ENCODE peak calls at places on chromosomes 11 and 22, in eight cellular contexts. N is AG09319, B is H1, P is neural progenitor cell, F is HFFc6, R is AG10803, S is colonic mucosa, J is chondrocyte. A is an unnamed sample.

GRCh38 chr11:83715927-83716525 is 429.9 kb upstream of the CCDC90B start:
- DNase-seq in B (no peak), P (no peak), J (no peak), S (no peak), R (no peak), F (no peak), N (no peak), A (no peak)

GRCh38 chr11:69292221-69292648 is 1.7 kb upstream of the MYEOV start:
- DNase-seq in F (no peak), N (no peak), S (no peak), P (peak), J (peak), R (peak), B (no peak), A (peak)

GRCh38 chr11:131464024-131464423 is 93.6 kb downstream of the NTM start:
- DNase-seq in B (no peak), F (no peak), J (no peak), P (no peak), N (no peak), R (no peak), S (no peak), A (no peak)

GRCh38 chr11:12639388-12639787 is 34.8 kb upstream of the TEAD1 start:
- DNase-seq in N (no peak), R (no peak), P (no peak), F (no peak), J (no peak), S (no peak), B (no peak), A (no peak)

GRCh38 chr11:134242376-134242775 is 10.8 kb downstream of the THYN1 start:
- DNase-seq in B (no peak), R (no peak), F (no peak), S (no peak), P (no peak), N (no peak), J (no peak), A (no peak)

GRCh38 chr11:42239102-42239501 is 779.6 kb upstream of the LRRC4C start:
- DNase-seq in P (no peak), N (no peak), R (peak), S (no peak), J (no peak), F (peak), B (no peak), A (no peak)

GRCh38 chr11:86800076-86800955 is at the start of gene PRSS23:
- DNase-seq in P (peak), S (peak), J (peak), B (no peak), N (peak), R (peak), F (peak), A (peak)

GRCh38 chr11:75365711-75366181 is 14.3 kb upstream of the ARRB1 start:
- DNase-seq in S (no peak), F (peak), R (peak), B (no peak), N (no peak), P (no peak), J (no peak), A (no peak)

GRCh38 chr11:68165601-68166000 is 44.4 kb upstream of the CHKA start:
- DNase-seq in P (no peak), S (no peak), F (no peak), B (no peak), N (no peak), R (no peak), J (no peak), A (no peak)

GRCh38 chr11:94129505-94130335 is 1.1 kb downstream of the PANX1 start:
- DNase-seq in S (peak), R (peak), J (no peak), P (peak), B (no peak), F (no peak), N (no peak), A (no peak)

GRCh38 chr11:45937916-45938315 is 15.5 kb downstream of the LARGE2 start:
- DNase-seq in R (no peak), B (no peak), S (no peak), F (no peak), P (no peak), N (no peak), J (no peak), A (no peak)

GRCh38 chr11:106446961-106447360 is 369.5 kb downstream of the AASDHPPT start:
- DNase-seq in S (no peak), N (no peak), J (no peak), B (no peak), P (no peak), F (no peak), R (no peak), A (no peak)

DNA sequence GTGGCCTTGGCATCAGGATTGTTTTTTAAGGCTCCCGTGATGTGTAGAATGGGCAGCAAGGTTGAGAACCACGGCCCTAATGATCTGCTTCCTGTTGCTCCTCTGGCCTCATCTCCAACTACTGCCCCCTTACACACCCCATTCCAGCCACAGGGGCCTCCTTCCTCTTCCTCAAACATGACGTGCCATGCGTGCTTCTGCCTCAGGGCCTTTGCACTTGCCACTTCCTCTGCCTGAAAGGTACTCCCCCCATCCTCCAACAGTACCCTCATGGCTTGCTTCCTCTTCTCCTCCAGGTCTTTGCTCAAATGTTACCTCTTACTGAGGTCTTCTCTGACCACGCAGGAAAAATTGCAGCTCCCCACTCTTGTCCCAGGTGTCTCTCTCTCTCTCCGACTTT is 93.9 kb upstream of the CSNK2A3 start:
- DNase-seq in N (no peak), B (no peak), J (no peak), F (no peak), P (no peak), S (no peak), R (no peak), A (no peak)
- TF ChIP-seq CTCF in N (no peak), B (no peak), J (no peak), F (no peak), P (no peak), S (no peak), R (no peak), A (no peak)

DNA sequence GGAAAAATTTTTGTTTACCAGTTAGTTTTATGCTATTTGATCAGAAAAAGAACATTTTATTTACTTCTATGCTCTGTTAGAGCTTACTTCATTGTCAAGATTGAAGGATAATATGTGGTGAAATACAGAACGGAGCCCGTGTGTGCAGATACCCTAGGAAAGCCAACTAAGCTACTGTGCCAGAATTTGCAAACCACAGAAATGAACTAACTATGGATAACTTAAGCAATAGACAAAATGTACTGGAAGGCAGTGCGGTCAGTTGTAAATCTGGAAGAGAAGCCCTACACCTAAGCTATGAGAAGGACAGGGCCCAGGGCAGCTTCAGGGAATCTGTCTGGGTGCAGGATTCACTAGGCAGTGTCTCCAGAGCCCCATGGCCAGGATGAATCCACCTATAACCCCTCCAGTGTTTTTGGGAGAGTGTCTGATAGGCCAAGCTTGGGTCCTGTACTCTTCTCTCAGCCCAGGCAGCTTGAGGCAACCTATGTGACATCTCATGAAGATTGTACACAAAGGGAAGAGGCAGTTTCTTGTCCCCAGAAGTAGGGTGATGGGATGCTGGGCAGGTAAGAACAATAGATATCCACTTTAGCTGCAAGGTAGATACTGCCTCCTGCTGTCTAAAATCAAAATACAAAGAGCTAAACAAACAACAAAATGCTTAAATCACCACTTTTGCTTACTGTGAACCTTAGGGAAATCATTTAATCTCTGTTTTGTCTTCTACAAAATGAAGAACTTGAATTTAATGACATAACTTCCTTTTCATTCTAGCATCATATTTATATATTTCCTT is 12.1 kb downstream of the MMP7 start:
- DNase-seq in P (peak), J (no peak), F (no peak), S (no peak), B (no peak), R (peak), N (no peak), A (no peak)
- TF ChIP-seq CTCF in P (peak), J (peak), F (peak), S (no peak), B (peak), R (no peak), N (no peak), A (no peak)

GRCh38 chr11:64341429-64341828 is 1.4 kb downstream of the CCDC88B start:
- DNase-seq in N (no peak), S (no peak), F (no peak), J (no peak), B (no peak), R (no peak), P (no peak), A (no peak)

GRCh38 chr11:64337538-64338249 is 2.3 kb upstream of the CCDC88B start:
- DNase-seq in F (no peak), R (peak), B (no peak), P (no peak), S (no peak), N (no peak), J (no peak), A (no peak)

GRCh38 chr11:64339754-64340408 is at the start of gene CCDC88B:
- DNase-seq in J (no peak), B (no peak), N (no peak), P (no peak), F (no peak), R (no peak), S (peak), A (peak)

GRCh38 chr11:64340671-64341335 is 799 bp downstream of the CCDC88B start:
- DNase-seq in N (no peak), P (peak), F (no peak), B (no peak), R (no peak), S (peak), J (no peak), A (peak)

DNA sequence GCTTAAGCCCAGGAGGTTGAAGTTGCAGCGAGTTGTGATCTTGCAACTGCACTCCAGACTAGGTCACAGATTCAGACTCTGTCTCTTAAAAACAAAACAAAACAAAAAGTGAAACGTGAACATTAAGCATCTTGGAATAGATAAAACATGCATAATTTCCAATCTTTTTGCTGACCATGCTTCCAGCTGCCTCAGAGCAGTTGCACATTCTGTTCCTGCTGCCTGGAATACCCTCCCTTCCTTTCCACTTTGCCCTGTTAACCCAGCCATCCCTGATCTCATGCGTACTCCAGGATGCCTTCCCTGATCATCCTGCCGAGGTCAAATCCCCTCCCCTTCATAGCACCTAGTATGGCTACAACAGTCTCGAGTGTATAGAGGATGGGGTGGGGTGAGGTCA is 685 bp upstream of the CCDC88B start:
- DNase-seq in R (no peak), B (no peak), J (no peak), F (no peak), N (no peak), S (no peak), P (no peak), A (no peak)
- TF ChIP-seq CTCF in R (no peak), B (no peak), J (no peak), F (no peak), N (no peak), S (no peak), P (no peak), A (no peak)

GRCh38 chr22:37560682-37561208 is 465 bp downstream of the CDC42EP1 start:
- DNase-seq in R (peak), F (peak), B (no peak), S (no peak), J (no peak), N (peak), P (peak), A (no peak)
- TF ChIP-seq CTCF in R (no peak), F (no peak), B (no peak), S (no peak), J (no peak), N (no peak), P (no peak), A (no peak)

DNA sequence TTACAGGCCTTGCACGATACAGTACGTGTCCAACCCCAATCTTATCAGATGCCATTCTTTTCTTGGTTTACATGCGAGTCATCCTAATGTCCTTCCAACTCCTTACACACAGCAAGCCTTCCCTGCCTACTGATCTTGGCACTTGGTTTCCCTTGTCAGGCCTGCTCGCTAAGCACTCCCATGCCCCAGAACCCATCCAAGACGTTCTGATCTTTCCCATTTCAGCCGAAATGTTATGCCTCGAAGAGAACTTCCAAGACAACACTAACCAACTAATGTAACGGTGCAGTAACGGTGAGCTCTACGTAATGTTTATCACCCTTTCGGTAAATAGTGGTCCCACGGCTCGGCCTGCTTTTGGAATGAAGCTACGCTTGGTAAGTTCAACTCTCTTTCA is 521 bp downstream of the PES1 start:
- DNase-seq in B (no peak), N (no peak), S (no peak), F (peak), P (no peak), R (peak), J (no peak), A (no peak)
- TF ChIP-seq CTCF in B (no peak), N (no peak), S (no peak), F (no peak), P (no peak), R (no peak), J (no peak), A (no peak)

GRCh38 chr22:25763239-25763777 is 21.3 kb downstream of the MYO18B start:
- DNase-seq in P (no peak), N (no peak), B (no peak), S (no peak), F (no peak), J (no peak), R (no peak), A (no peak)
- TF ChIP-seq CTCF in P (no peak), N (no peak), B (no peak), S (no peak), F (no peak), J (no peak), R (no peak), A (no peak)

DNA sequence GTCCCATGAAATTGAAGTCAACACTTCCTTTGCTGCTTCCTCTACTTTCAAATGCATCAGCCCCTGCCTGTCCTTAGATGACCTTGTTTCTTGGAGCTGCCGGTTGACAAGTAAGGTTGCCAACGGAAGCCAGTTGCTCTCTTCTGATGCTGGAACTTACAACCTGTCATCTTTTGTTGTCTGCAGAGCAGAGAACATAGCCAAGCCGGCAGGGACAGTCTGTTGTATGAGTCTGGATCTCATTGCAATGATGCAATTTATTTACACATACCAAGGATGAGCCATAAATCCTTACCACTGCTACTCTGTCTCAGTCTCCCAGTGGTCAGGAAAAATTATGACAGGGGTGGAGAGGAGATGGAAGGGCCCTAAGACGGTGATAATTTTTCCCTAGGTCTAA is 151.4 kb downstream of the BLID start:
- DNase-seq in P (no peak), S (no peak), B (no peak), R (peak), N (no peak), J (no peak), F (peak), A (no peak)
- TF ChIP-seq CTCF in P (no peak), S (no peak), B (no peak), R (peak), N (no peak), J (no peak), F (peak), A (no peak)